ENCODE peak calls at places on chromosomes 12 and 14, in eight cellular contexts. F, O, D, M, S, A, Q and Z are unnamed samples.

GRCh38 chr12:99644629-99645028 is 2.9 kb upstream of the GARIN6 start:
- DNase-seq in F (no peak), O (no peak), D (no peak), M (no peak), S (no peak), A (no peak), Q (no peak), Z (no peak)

GRCh38 chr12:44031472-44032185 is 195.7 kb downstream of the TMEM117 start:
- DNase-seq in F (no peak), O (no peak), D (no peak), M (no peak), S (no peak), A (no peak), Q (no peak), Z (no peak)

GRCh38 chr12:117580718-117581062 is 219.3 kb upstream of the NOS1 start:
- DNase-seq in F (no peak), O (no peak), D (peak; percentile 19), M (peak; percentile 28), S (peak; percentile 47), A (peak; percentile 61), Q (no peak), Z (peak; percentile 28)

GRCh38 chr12:6825398-6826124 is 2.6 kb upstream of the P3H3 start:
- DNase-seq in F (no peak), O (peak; percentile 94), D (peak; percentile 72), M (peak; percentile 94), S (peak; percentile 93), A (peak; percentile 83), Q (peak; percentile 47), Z (peak; percentile 92)

GRCh38 chr14:34208532-34208931 is 253.5 kb downstream of the SPTSSA start:
- DNase-seq in F (no peak), O (no peak), D (no peak), M (no peak), S (no peak), A (no peak), Q (no peak), Z (no peak)

GRCh38 chr14:54889919-54890318 is 12.7 kb downstream of the GCH1 start:
- DNase-seq in F (no peak), O (no peak), D (no peak), M (no peak), S (no peak), A (no peak), Q (no peak), Z (no peak)

GRCh38 chr12:65156366-65156831 is 13.0 kb upstream of the LEMD3 start:
- DNase-seq in F (no peak), O (no peak), D (peak; percentile 77), M (peak; percentile 52), S (no peak), A (no peak), Q (no peak), Z (peak; percentile 48)

GRCh38 chr12:124434364-124434763 is 133.0 kb downstream of the NCOR2 start:
- DNase-seq in F (no peak), O (no peak), D (no peak), M (no peak), S (no peak), A (no peak), Q (no peak), Z (no peak)

GRCh38 chr12:84727964-84728363 is 184.6 kb downstream of the SLC6A15 start:
- DNase-seq in F (no peak), O (no peak), D (no peak), M (no peak), S (peak; percentile 14), A (no peak), Q (no peak), Z (no peak)

GRCh38 chr14:80933282-80933681 is 8.3 kb downstream of the CEP128 start:
- DNase-seq in F (no peak), O (no peak), D (no peak), M (no peak), S (no peak), A (no peak), Q (no peak), Z (no peak)

GRCh38 chr14:39015964-39016577 is 87.0 kb downstream of the SEC23A start:
- DNase-seq in F (no peak), O (no peak), D (no peak), M (no peak), S (no peak), A (no peak), Q (no peak), Z (no peak)

GRCh38 chr14:24426150-24426911 is 3.1 kb downstream of the CBLN3 start:
- DNase-seq in F (no peak), O (no peak), D (no peak), M (no peak), S (no peak), A (no peak), Q (no peak), Z (no peak)

GRCh38 chr14:54182419-54183040 is 214.3 kb upstream of the CDKN3 start:
- DNase-seq in F (no peak), O (no peak), D (no peak), M (no peak), S (no peak), A (no peak), Q (no peak), Z (no peak)

GRCh38 chr12:13945641-13946040 is 35.8 kb downstream of the GRIN2B start:
- DNase-seq in F (no peak), O (no peak), D (no peak), M (no peak), S (no peak), A (no peak), Q (no peak), Z (no peak)

GRCh38 chr12:6182279-6182898 is 17.8 kb upstream of the CD9 start:
- DNase-seq in F (no peak), O (no peak), D (no peak), M (no peak), S (peak; percentile 59), A (peak; percentile 33), Q (no peak), Z (no peak)

GRCh38 chr12:104653730-104654328 is 197.1 kb downstream of the CHST11 start:
- DNase-seq in F (no peak), O (no peak), D (peak; percentile 51), M (peak; percentile 41), S (peak; percentile 19), A (no peak), Q (no peak), Z (peak; percentile 36)

GRCh38 chr12:62260733-62261683 is 804 bp downstream of the USP15 start:
- DNase-seq in F (no peak), O (no peak), D (peak; percentile 91), M (peak; percentile 41), S (peak; percentile 22), A (no peak), Q (no peak), Z (peak; percentile 47)

GRCh38 chr14:31420013-31420318 is 384 bp downstream of the HEATR5A start:
- DNase-seq in F (no peak), O (no peak), D (peak; percentile 39), M (peak; percentile 56), S (peak; percentile 93), A (peak; percentile 65), Q (no peak), Z (peak; percentile 49)

GRCh38 chr14:97788364-97788763 is 991.2 kb downstream of the VRK1 start:
- DNase-seq in F (no peak), O (no peak), D (no peak), M (no peak), S (no peak), A (no peak), Q (no peak), Z (no peak)

GRCh38 chr14:67186369-67186768 is 2.9 kb upstream of the GARIN2 start:
- DNase-seq in F (no peak), O (no peak), D (peak; percentile 36), M (no peak), S (no peak), A (no peak), Q (no peak), Z (no peak)

GRCh38 chr14:65333926-65334687 is 78.4 kb upstream of the FUT8 start:
- DNase-seq in F (no peak), O (peak; percentile 61), D (no peak), M (no peak), S (peak; percentile 60), A (peak; percentile 48), Q (no peak), Z (no peak)

GRCh38 chr14:62736004-62736403 is 309.3 kb downstream of the KCNH5 start:
- DNase-seq in F (no peak), O (no peak), D (no peak), M (no peak), S (no peak), A (no peak), Q (no peak), Z (no peak)
- TF ChIP-seq CTCF in F (no peak), O (no peak), D (no peak), M (no peak), S (no peak), A (no peak), Q (no peak), Z (no peak)

DNA sequence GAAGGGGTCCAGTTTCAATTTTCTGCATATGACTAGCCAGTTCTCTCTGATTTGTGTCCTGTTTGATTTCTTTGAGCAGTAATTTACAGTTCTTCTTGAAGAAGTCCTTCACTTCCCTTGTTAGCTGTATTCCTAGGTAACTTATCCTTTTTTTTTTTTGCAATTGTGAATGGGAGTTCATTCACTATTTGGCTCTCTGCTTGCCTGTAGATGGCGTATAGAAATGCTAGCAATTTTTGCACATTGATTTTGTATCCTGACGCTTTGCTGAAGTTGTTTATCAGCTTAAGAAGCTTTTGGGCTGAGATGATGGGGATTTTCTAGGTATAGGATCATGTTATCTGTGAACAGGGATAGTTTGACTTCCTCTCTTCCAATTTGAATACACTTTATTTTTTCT is 77.6 kb upstream of the NID2 start:
- DNase-seq in F (no peak), O (no peak), D (no peak), M (no peak), S (no peak), A (no peak), Q (no peak), Z (no peak)
- TF ChIP-seq CTCF in F (peak; percentile 73), O (no peak), D (no peak), M (no peak), S (peak; percentile 10), A (no peak), Q (no peak), Z (no peak)

GRCh38 chr12:93442411-93443340 is 929 bp upstream of the UBE2N start:
- DNase-seq in F (no peak), O (no peak), D (no peak), M (no peak), S (no peak), A (no peak), Q (no peak), Z (no peak)
- TF ChIP-seq CTCF in F (no peak), O (no peak), D (no peak), M (no peak), S (no peak), A (no peak), Q (no peak), Z (no peak)

GRCh38 chr12:68870011-68870410 is 62.0 kb downstream of the MDM2 start:
- DNase-seq in F (no peak), O (no peak), D (no peak), M (no peak), S (no peak), A (no peak), Q (no peak), Z (no peak)

GRCh38 chr12:68873316-68873715 is 59.7 kb downstream of the CPM start:
- DNase-seq in F (no peak), O (no peak), D (no peak), M (no peak), S (no peak), A (no peak), Q (no peak), Z (no peak)

GRCh38 chr12:68871396-68871795 is 61.6 kb downstream of the CPM start:
- DNase-seq in F (no peak), O (no peak), D (no peak), M (no peak), S (no peak), A (no peak), Q (no peak), Z (no peak)

GRCh38 chr12:68870443-68870842 is 62.5 kb downstream of the MDM2 start:
- DNase-seq in F (no peak), O (no peak), D (no peak), M (no peak), S (no peak), A (no peak), Q (no peak), Z (no peak)

GRCh38 chr12:68871899-68872298 is 61.1 kb downstream of the CPM start:
- DNase-seq in F (no peak), O (no peak), D (peak; percentile 57), M (peak; percentile 28), S (peak; percentile 37), A (no peak), Q (no peak), Z (peak; percentile 27)
- TF ChIP-seq CTCF in F (peak; percentile 72), O (no peak), D (peak; percentile 50), M (peak; percentile 14), S (peak; percentile 49), A (no peak), Q (no peak), Z (peak; percentile 42)